ENCODE peak calls at places on chromosomes 6 and 20, in six cellular contexts. Z, T, V, M, X and W are unnamed samples.

GRCh38 chr6:142155895-142156757 is 9.1 kb downstream of the VTA1 start:
- DNase-seq in T (peak; percentile 26), V (peak; percentile 10), Z (peak; percentile 37), X (peak; percentile 21), M (peak; percentile 30), W (no peak)

GRCh38 chr20:25584905-25585704 is at the start of gene NINL:
- DNase-seq in V (peak; percentile 97), X (peak; percentile 61), M (peak; percentile 82), Z (peak; percentile 48), T (peak; percentile 85), W (no peak)

GRCh38 chr20:57211949-57212889 is 54.2 kb downstream of the BMP7 start:
- DNase-seq in X (no peak), T (peak; percentile 54), Z (peak; percentile 84), V (no peak), M (peak; percentile 18), W (no peak)

GRCh38 chr6:160337991-160338390 is 10.2 kb upstream of the SLC22A3 start:
- DNase-seq in Z (no peak), V (no peak), M (no peak), X (no peak), T (no peak), W (no peak)

GRCh38 chr20:51366155-51366886 is 176.2 kb downstream of the NFATC2 start:
- DNase-seq in Z (peak; percentile 100), M (no peak), T (peak; percentile 90), X (no peak), V (no peak), W (no peak)

GRCh38 chr6:138824482-138825134 is 28.7 kb downstream of the ECT2L start:
- DNase-seq in Z (peak; percentile 9), V (no peak), X (no peak), T (no peak), M (peak; percentile 25), W (no peak)

GRCh38 chr6:117206951-117207687 is 58.2 kb upstream of the VGLL2 start:
- DNase-seq in V (no peak), X (no peak), Z (no peak), M (no peak), T (no peak), W (no peak)

GRCh38 chr6:43120101-43120730 is 44.1 kb downstream of the PTK7 start:
- DNase-seq in T (no peak), M (no peak), V (no peak), Z (no peak), X (no peak), W (no peak)

GRCh38 chr6:2582268-2582667 is 168.5 kb downstream of the MYLK4 start:
- DNase-seq in M (no peak), T (no peak), X (no peak), Z (no peak), V (no peak), W (no peak)

GRCh38 chr6:156833755-156834154 is 56.6 kb downstream of the ARID1B start:
- DNase-seq in T (no peak), Z (no peak), V (no peak), M (no peak), X (no peak), W (no peak)

GRCh38 chr6:98847767-98848538 is 13.6 kb downstream of the POU3F2 start:
- DNase-seq in X (no peak), T (no peak), V (no peak), M (no peak), Z (no peak), W (no peak)

GRCh38 chr6:25172819-25173218 is 106.4 kb upstream of the CARMIL1 start:
- DNase-seq in T (peak; percentile 13), M (no peak), V (no peak), X (no peak), Z (peak; percentile 92), W (no peak)

GRCh38 chr6:27592107-27592480 is 119.2 kb upstream of the ZNF184 start:
- DNase-seq in V (no peak), M (no peak), Z (no peak), T (peak; percentile 51), X (no peak), W (no peak)

GRCh38 chr20:25372584-25373336 is 17.9 kb downstream of the ABHD12 start:
- DNase-seq in M (no peak), X (no peak), V (no peak), T (peak; percentile 40), Z (peak; percentile 99), W (no peak)

DNA sequence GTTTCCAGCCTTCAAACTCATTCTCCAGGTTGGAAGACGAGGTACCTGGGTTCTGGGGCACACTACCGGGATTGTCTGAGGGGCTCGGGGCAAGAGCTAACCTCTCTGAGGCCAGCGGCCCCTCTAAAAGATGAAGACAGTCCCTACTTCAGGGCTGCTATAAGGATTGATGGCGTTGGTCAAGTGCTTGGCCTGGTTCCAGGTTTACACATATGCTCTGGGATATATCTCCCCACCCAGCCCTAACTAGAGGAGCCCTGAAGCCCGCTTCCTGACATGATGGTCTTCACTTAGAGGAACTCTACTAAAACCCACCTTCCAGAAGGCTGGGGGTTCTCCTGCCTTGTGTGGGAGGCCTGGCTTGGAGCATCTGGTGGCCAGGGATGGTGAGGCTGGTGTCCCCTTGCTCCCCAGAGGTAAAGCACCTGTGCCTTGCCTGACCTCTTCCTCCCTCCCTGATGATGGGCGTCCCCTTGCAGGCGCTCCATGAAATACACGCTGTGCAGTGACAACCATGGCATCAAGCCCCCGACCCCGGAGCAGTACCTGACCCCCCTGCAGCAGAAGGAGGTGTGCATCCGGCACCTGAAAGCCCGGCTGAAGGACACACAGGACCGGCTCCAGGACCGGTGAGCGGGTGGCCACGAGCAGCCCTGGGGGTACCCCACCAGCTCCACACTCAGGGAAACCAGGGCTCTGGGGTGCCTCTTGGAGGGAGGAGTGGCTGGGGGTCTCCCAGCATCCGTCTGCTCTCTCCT is 28.7 kb downstream of the SDCBP2 start:
- DNase-seq in Z (no peak), X (no peak), M (no peak), T (no peak), V (no peak), W (no peak)
- TF ChIP-seq SMC3 in Z (no peak), X (no peak), M (no peak), T (no peak), V (no peak), W (no peak)

GRCh38 chr6:37569317-37569716 is 69.6 kb upstream of the CCDC167 start:
- DNase-seq in T (no peak), V (no peak), Z (no peak), M (no peak), X (no peak), W (no peak)

GRCh38 chr6:37575221-37575620 is 75.5 kb upstream of the CCDC167 start:
- DNase-seq in Z (no peak), T (no peak), V (peak; percentile 64), M (no peak), X (no peak), W (no peak)

GRCh38 chr6:37572340-37572739 is 72.6 kb upstream of the CCDC167 start:
- DNase-seq in V (no peak), X (peak; percentile 58), Z (no peak), T (no peak), M (no peak), W (no peak)

GRCh38 chr6:37569999-37570776 is 70.5 kb upstream of the CCDC167 start:
- DNase-seq in Z (no peak), M (no peak), T (no peak), V (no peak), X (no peak), W (no peak)

GRCh38 chr6:37570801-37571200 is 71.1 kb upstream of the CCDC167 start:
- DNase-seq in T (no peak), M (no peak), Z (no peak), V (no peak), X (no peak), W (no peak)
- TF ChIP-seq SMC3 in T (no peak), M (no peak), Z (no peak), V (no peak), X (no peak), W (no peak)

GRCh38 chr6:34237722-34238506 is 1.2 kb downstream of the HMGA1 start:
- DNase-seq in M (peak; percentile 59), Z (peak; percentile 33), X (peak; percentile 84), T (peak; percentile 62), V (peak; percentile 91), W (no peak)
- TF ChIP-seq SMC3 in M (no peak), Z (no peak), X (peak; percentile 28), T (no peak), V (peak; percentile 12), W (no peak)

DNA sequence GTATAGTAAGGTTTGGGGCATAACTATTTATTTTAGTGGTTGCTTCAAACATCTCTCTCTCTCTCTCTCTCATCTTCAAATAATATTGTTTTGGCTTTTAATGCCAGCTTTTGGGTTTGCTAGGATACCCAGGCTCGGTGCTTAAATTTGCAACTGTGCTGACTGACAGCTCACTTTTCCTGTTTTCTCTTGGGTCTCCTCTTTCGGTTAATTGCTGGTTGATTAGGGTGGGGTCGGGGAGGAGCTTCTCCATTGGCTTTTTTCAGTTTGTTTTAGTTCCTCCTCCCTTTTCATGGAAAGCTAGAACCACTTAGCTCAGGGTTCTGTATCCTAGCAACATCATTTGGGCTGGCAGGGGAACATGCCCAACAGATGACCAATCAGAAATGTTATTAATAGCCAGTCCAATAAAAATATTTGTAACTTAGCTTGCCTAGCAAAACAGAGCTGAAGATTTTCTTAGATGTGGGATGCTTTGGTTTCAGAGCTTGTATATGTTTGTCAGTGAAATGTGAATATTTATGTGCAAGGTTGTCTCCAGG is 11.3 kb downstream of the TFAP2B start:
- DNase-seq in M (no peak), Z (no peak), X (no peak), T (no peak), V (no peak), W (no peak)
- TF ChIP-seq SMC3 in M (no peak), Z (no peak), X (no peak), T (no peak), V (no peak), W (no peak)

GRCh38 chr6:106745824-106746610 is 116.6 kb downstream of the QRSL1 start:
- DNase-seq in M (peak; percentile 35), Z (peak; percentile 6), V (no peak), T (peak; percentile 80), X (no peak), W (no peak)
- TF ChIP-seq SMC3 in M (no peak), Z (no peak), V (no peak), T (no peak), X (no peak), W (no peak)